ENCODE peak calls at places on chromosomes 7 and 10, in four cellular contexts. P is H1, E is GM23338, T is OCI-LY7. U is an unnamed sample.

GRCh38 chr7:128037880-128038619 is 6.8 kb upstream of the LRRC4 start:
- DNase-seq in P (no peak), E (no peak), T (no peak), U (no peak)

GRCh38 chr7:122257056-122257455 is 47.5 kb downstream of the FEZF1 start:
- DNase-seq in P (no peak), E (no peak), T (no peak), U (no peak)

GRCh38 chr10:55550241-55550640 is 749.2 kb upstream of the PCDH15 start:
- DNase-seq in P (no peak), E (no peak), T (no peak), U (no peak)

GRCh38 chr7:44969701-44970494 is 8.9 kb downstream of the MYO1G start:
- DNase-seq in P (no peak), E (no peak), T (no peak), U (peak; percentile 68)

GRCh38 chr10:90642136-90642535 is 215.7 kb downstream of the HTR7 start:
- DNase-seq in P (no peak), E (no peak), T (no peak), U (no peak)

GRCh38 chr7:157650801-157651200 is 314.0 kb downstream of the DNAJB6 start:
- DNase-seq in P (no peak), E (no peak), T (no peak), U (no peak)

GRCh38 chr10:79311581-79312407 is 35.5 kb upstream of the PPIF start:
- DNase-seq in P (no peak), E (no peak), T (no peak), U (no peak)

GRCh38 chr10:47421057-47421952 is 37.2 kb upstream of the ZNF488 start:
- DNase-seq in P (no peak), E (no peak), T (no peak), U (no peak)

GRCh38 chr7:26131056-26131589 is 20.9 kb upstream of the NFE2L3 start:
- DNase-seq in P (no peak), E (no peak), T (no peak), U (no peak)

GRCh38 chr7:16916111-16916639 is 34.4 kb upstream of the AGR3 start:
- DNase-seq in P (no peak), E (no peak), T (no peak), U (no peak)

GRCh38 chr7:48295572-48295971 is 124.3 kb downstream of the ABCA13 start:
- DNase-seq in P (no peak), E (no peak), T (no peak), U (no peak)

GRCh38 chr7:127588697-127589482 is 679 bp downstream of the ARF5 start:
- DNase-seq in P (peak; percentile 31), E (peak; percentile 91), T (peak; percentile 29), U (no peak)

GRCh38 chr10:25753776-25754175 is 180.3 kb upstream of the MYO3A start:
- DNase-seq in P (no peak), E (no peak), T (no peak), U (no peak)

GRCh38 chr10:59997807-59998525 is 91.6 kb upstream of the CCDC6 start:
- DNase-seq in P (no peak), E (no peak), T (no peak), U (no peak)

GRCh38 chr10:67087140-67087436 is 161.3 kb downstream of the LRRTM3 start:
- DNase-seq in P (no peak), E (no peak), T (no peak), U (no peak)

GRCh38 chr10:65355141-65355680 is 1570.6 kb upstream of the LRRTM3 start:
- DNase-seq in P (no peak), E (no peak), T (no peak), U (no peak)

GRCh38 chr7:84200859-84201258 is 6.3 kb upstream of the SEMA3A start:
- DNase-seq in P (no peak), E (peak; percentile 43), T (no peak), U (no peak)

GRCh38 chr10:27330074-27330473 is 89.5 kb upstream of the ACBD5 start:
- DNase-seq in P (no peak), E (no peak), T (no peak), U (no peak)

GRCh38 chr7:159030490-159031134 is 114.1 kb downstream of the VIPR2 start:
- DNase-seq in P (peak; percentile 27), E (peak; percentile 90), T (no peak), U (peak; percentile 81)

GRCh38 chr7:519429-519973 is at the start of gene PDGFA:
- DNase-seq in P (no peak), E (no peak), T (no peak), U (no peak)

GRCh38 chr10:104297697-104298660 is 29.0 kb downstream of the GSTO2 start:
- DNase-seq in P (peak; percentile 50), E (peak; percentile 89), T (peak; percentile 41), U (no peak)

GRCh38 chr10:78860260-78860914 is 208.4 kb upstream of the ZMIZ1 start:
- DNase-seq in P (no peak), E (no peak), T (no peak), U (peak; percentile 59)

GRCh38 chr10:79139124-79139835 is 70.5 kb downstream of the ZMIZ1 start:
- DNase-seq in P (no peak), E (no peak), T (no peak), U (no peak)

GRCh38 chr7:85097844-85098243 is 89.0 kb downstream of the SEMA3D start:
- DNase-seq in P (no peak), E (no peak), T (no peak), U (no peak)

GRCh38 chr7:106757846-106758245 is 96.9 kb upstream of the CCDC71L start:
- DNase-seq in P (no peak), E (no peak), T (no peak), U (no peak)

GRCh38 chr10:78783753-78784152 is 285.0 kb upstream of the ZMIZ1 start:
- DNase-seq in P (no peak), E (no peak), T (no peak), U (no peak)

GRCh38 chr7:80883188-80884025 is 35.4 kb downstream of the SEMA3C start:
- DNase-seq in P (peak; percentile 23), E (no peak), T (no peak), U (no peak)

GRCh38 chr10:98045785-98046389 is 15.5 kb upstream of the CRTAC1 start:
- DNase-seq in P (peak; percentile 49), E (peak; percentile 92), T (peak; percentile 86), U (no peak)

GRCh38 chr10:66924674-66925345 is 1.0 kb upstream of the LRRTM3 start:
- DNase-seq in P (no peak), E (peak; percentile 60), T (no peak), U (no peak)

GRCh38 chr10:89555688-89556445 is 20.5 kb upstream of the SLC16A12 start:
- DNase-seq in P (no peak), E (peak; percentile 34), T (no peak), U (no peak)

GRCh38 chr7:117041007-117041406 is 87.7 kb downstream of the ST7 start:
- DNase-seq in P (no peak), E (no peak), T (no peak), U (no peak)

GRCh38 chr7:150945853-150946825 is 32.0 kb downstream of the KCNH2 start:
- DNase-seq in P (no peak), E (no peak), T (no peak), U (no peak)

GRCh38 chr10:94125856-94126255 is 132.1 kb downstream of the PLCE1 start:
- DNase-seq in P (no peak), E (no peak), T (no peak), U (no peak)

GRCh38 chr7:151048911-151049463 is 656 bp downstream of the ASIC3 start:
- DNase-seq in P (no peak), E (no peak), T (no peak), U (no peak)

GRCh38 chr10:74600170-74600569 is 226.2 kb upstream of the KAT6B start:
- DNase-seq in P (no peak), E (no peak), T (no peak), U (no peak)

GRCh38 chr10:74598891-74599566 is 227.4 kb upstream of the KAT6B start:
- DNase-seq in P (no peak), E (no peak), T (no peak), U (no peak)

GRCh38 chr10:74596713-74597112 is 229.7 kb upstream of the KAT6B start:
- DNase-seq in P (no peak), E (no peak), T (no peak), U (no peak)

GRCh38 chr10:74599676-74600075 is 226.7 kb upstream of the KAT6B start:
- DNase-seq in P (no peak), E (no peak), T (no peak), U (no peak)
- H3K27ac ChIP-seq in P (no peak overlapping the region), E (no peak overlapping the region), T (no peak overlapping the region), U (peak overlapping the region; percentile 63)

DNA sequence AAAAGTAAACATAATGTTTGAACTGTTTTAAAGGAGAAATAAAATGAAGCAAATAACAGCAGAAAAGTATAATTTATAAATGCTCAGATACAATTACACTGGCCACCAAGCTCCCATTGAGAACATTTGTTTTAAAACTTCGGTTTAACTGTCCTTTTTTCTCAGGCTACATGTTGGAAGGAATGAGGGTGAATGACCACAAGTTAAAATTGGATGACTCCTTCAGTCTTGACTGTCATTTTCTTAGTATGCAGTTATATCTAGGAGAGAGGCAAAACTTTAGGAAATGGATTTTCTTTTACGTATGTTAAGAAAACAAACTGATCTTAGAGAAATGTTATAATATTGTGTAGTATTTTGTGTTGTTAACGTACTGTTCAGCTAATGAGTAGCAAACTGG is 5.0 kb downstream of the TRIM24 start:
- DNase-seq in P (no peak), E (no peak), T (no peak), U (no peak)
- H3K27ac ChIP-seq in P (no peak overlapping the region), E (peak overlapping the region; percentile 13), T (no peak overlapping the region), U (no peak overlapping the region)

DNA sequence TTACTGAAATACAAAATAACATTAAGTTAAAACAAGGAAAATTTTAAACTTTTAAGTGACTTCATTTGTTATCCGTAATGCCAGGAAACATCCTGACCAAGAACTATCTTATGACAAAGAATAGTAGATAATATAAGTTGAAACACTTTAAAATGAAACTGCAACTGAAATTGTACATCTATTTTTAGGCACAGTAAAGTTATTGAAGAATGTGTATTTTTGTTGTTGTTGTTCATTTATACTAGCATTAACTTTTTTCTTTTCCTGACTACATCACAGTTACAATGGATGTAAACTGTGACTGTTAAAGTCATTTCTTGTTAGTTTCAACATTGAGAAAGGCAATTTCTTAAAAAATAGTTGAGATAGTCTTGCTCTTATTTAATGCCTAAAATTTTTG is 2.6 kb downstream of the CPED1 start:
- DNase-seq in P (no peak), E (no peak), T (no peak), U (no peak)
- H3K27ac ChIP-seq in P (no peak overlapping the region), E (no peak overlapping the region), T (no peak overlapping the region), U (peak overlapping the region; percentile 97)

DNA sequence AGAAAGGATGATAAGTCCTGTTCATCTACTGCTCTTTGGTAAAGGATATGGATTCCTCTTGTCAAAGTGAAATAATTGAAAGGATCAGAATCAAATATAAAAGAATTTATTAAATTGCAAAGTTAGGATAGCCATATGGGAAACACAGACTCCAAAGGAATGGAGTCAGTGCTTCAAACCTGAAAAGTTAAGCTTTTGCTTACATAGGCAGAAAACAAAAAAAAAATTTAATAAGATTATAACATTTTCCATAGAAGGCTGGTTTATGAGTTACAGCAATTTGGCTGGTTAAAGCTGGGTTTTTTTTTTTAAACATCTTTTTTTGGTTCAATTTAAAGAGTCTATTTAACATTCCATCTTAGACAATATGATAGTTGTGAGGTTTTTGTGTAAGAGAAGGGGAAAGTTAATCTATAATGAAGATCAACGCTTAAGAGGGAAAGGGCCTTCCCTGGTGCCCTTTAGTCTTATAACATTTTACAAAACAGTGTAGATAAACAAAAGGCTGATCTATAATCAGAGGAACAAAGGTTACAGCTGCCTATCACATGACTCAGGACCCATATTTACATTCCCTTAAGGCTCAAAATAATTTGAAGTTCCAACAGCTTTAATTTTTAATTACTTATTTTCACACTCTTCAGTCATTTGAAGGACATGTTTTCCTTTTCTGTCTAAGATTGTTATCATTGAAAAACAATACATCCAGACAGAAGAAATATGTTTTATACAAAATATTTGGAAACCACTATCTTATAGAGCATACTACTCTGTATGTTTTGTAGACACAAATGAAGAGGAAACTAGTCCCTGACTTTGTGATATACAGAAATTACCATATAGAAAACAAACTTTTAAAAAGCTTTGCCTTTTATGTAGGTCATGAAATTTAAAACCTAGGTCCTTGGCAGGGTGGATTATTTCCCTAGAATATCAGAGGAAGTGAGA is 234.4 kb upstream of the MBL2 start:
- DNase-seq in P (no peak), E (no peak), T (no peak), U (no peak)
- H3K27ac ChIP-seq in P (no peak overlapping the region), E (no peak overlapping the region), T (no peak overlapping the region), U (no peak overlapping the region)

U was measured in coronary artery.